ENCODE peak calls at places on chromosome 16, in ten cellular contexts. X is PC-3; J is activated CD4-positive, alpha-beta T cell treated with anti-CD3 and anti-CD28 coated beads, Interleukin-2, amount 10 ng/mL, durations not matched to agents 24 days and 14 days; V is MM.1S; L is G401; G is stimulated activated CD8-positive, alpha-beta memory T cell treated with anti-CD3 and anti-CD28 coated beads, Interleukin-7, amount 100 ng/mL, for 4 hours; D is bronchial epithelial cell; T is GF-D8; P is hippocampal formation; C is mucosa of descending colon. F is an unnamed sample.

GRCh38 chr16:66212426-66212825 is 154.1 kb upstream of the CDH5 start:
- DNase-seq in T (no peak), J (no peak), C (no peak), X (no peak), D (no peak), V (no peak), G (no peak), P (no peak), L (no peak), F (no peak)

GRCh38 chr16:65005696-65006095 is 116.2 kb downstream of the CDH11 start:
- DNase-seq in T (no peak), J (no peak), P (no peak), G (no peak), D (peak; percentile 10), L (no peak), V (no peak), C (no peak), X (no peak), F (no peak)

GRCh38 chr16:66551362-66551761 is 1.0 kb upstream of the CKLF start:
- DNase-seq in J (peak; percentile 86), P (no peak), L (peak; percentile 24), C (no peak), V (peak; percentile 74), D (no peak), G (peak; percentile 39), X (peak; percentile 37), T (peak; percentile 71), F (no peak)

GRCh38 chr16:57299719-57300386 is 15.4 kb upstream of the PLLP start:
- DNase-seq in P (peak; percentile 88), L (peak; percentile 96), V (peak; percentile 92), D (peak; percentile 91), T (peak; percentile 81), J (peak; percentile 95), G (peak; percentile 59), C (peak; percentile 85), X (peak; percentile 88), F (peak; percentile 84)

GRCh38 chr16:7086842-7087616 is 245.6 kb upstream of the RBFOX1 start:
- DNase-seq in G (no peak), L (peak; percentile 90), J (no peak), D (no peak), V (no peak), C (no peak), P (peak; percentile 3), X (peak; percentile 1), T (no peak), F (peak; percentile 6)

GRCh38 chr16:2054543-2055245 is 6.9 kb downstream of the TSC2 start:
- DNase-seq in T (no peak), G (no peak), P (no peak), J (no peak), V (no peak), L (no peak), X (no peak), D (no peak), C (peak; percentile 93), F (no peak)

GRCh38 chr16:77157773-77158172 is 33.2 kb upstream of the MON1B start:
- DNase-seq in V (no peak), L (no peak), X (no peak), C (no peak), G (no peak), D (no peak), P (no peak), T (no peak), J (no peak), F (no peak)

GRCh38 chr16:86604436-86605220 is 26.3 kb downstream of the FOXL1 start:
- DNase-seq in V (peak; percentile 33), L (no peak), J (peak; percentile 84), X (no peak), D (no peak), C (no peak), T (no peak), P (no peak), G (peak; percentile 28), F (no peak)

GRCh38 chr16:28297784-28298510 is 5.6 kb downstream of the SBK1 start:
- DNase-seq in D (no peak), J (peak; percentile 72), P (no peak), V (no peak), T (no peak), X (no peak), L (no peak), C (no peak), G (no peak), F (no peak)

GRCh38 chr16:87560428-87561199 is 41.7 kb upstream of the JPH3 start:
- DNase-seq in X (peak; percentile 65), C (peak; percentile 78), D (no peak), G (no peak), P (no peak), T (no peak), L (peak; percentile 59), V (no peak), J (peak; percentile 72), F (peak; percentile 61)

GRCh38 chr16:50480206-50480605 is 68.0 kb upstream of the NKD1 start:
- DNase-seq in G (no peak), J (no peak), X (no peak), D (no peak), C (no peak), L (peak; percentile 4), T (no peak), P (peak; percentile 79), V (no peak), F (no peak)

GRCh38 chr16:30096862-30097563 is 1.0 kb upstream of the YPEL3 start:
- DNase-seq in X (no peak), L (no peak), P (no peak), J (peak; percentile 70), D (no peak), V (no peak), G (no peak), C (peak; percentile 4), T (no peak), F (no peak)

GRCh38 chr16:48184681-48185080 is 28.9 kb upstream of the ABCC12 start:
- DNase-seq in X (no peak), G (no peak), J (no peak), P (no peak), V (no peak), C (no peak), T (no peak), D (peak; percentile 33), L (no peak), F (no peak)

GRCh38 chr16:19898924-19899604 is 14.4 kb upstream of the GPRC5B start:
- DNase-seq in P (no peak), T (no peak), J (peak; percentile 83), X (peak; percentile 69), G (no peak), D (peak; percentile 53), L (peak; percentile 57), C (no peak), V (peak; percentile 48), F (peak; percentile 44)

GRCh38 chr16:19876501-19877059 is 8.1 kb downstream of the GPRC5B start:
- DNase-seq in P (no peak), C (no peak), T (no peak), J (no peak), L (peak; percentile 33), G (no peak), V (no peak), D (no peak), X (no peak), F (no peak)

GRCh38 chr16:11250091-11250785 is 5.8 kb downstream of the SOCS1 start:
- DNase-seq in G (no peak), C (peak; percentile 65), V (no peak), L (no peak), D (peak; percentile 13), X (peak; percentile 19), T (no peak), P (no peak), J (no peak), F (no peak)

GRCh38 chr16:397736-398332 is 835 bp downstream of the NME4 start:
- DNase-seq in L (peak; percentile 67), V (peak; percentile 69), C (peak; percentile 84), G (no peak), P (peak; percentile 37), X (peak; percentile 57), J (peak; percentile 66), T (peak; percentile 39), D (peak; percentile 28), F (peak; percentile 73)

F was measured in heart right ventricle.